ENCODE peak calls at places on chromosomes 4 and X, in five cellular contexts. E is astrocyte of the spinal cord, A is natural killer cell, X is NCI-H1092 treated with DMSO at 0.1 percent for 48 hours, R is Caco-2. G is an unnamed sample.

GRCh38 chr4:3688018-3688998 is 77.9 kb upstream of the ADRA2C start:
- DNase-seq in E (no peak), A (no peak), X (no peak), R (no peak), G (no peak)

GRCh38 chrX:291411-291901 is 10.3 kb downstream of the PLCXD1 start:
- DNase-seq in E (no peak), A (no peak), X (no peak), R (no peak), G (no peak)

GRCh38 chr4:32135642-32136041 is 1415.5 kb downstream of the PCDH7 start:
- DNase-seq in E (peak; percentile 5), A (no peak), X (no peak), R (no peak), G (no peak)

GRCh38 chr4:8706221-8707044 is 113.9 kb downstream of the CPZ start:
- DNase-seq in E (no peak), A (no peak), X (no peak), R (no peak), G (no peak)

GRCh38 chr4:184528713-184529112 is 54.4 kb upstream of the IRF2 start:
- DNase-seq in E (no peak), A (no peak), X (no peak), R (no peak), G (no peak)

GRCh38 chrX:9611436-9612145 is 146.7 kb downstream of the TBL1X start:
- DNase-seq in E (no peak), A (no peak), X (peak; percentile 77), R (no peak), G (no peak)

GRCh38 chr4:162682651-162683050 is 484.0 kb downstream of the NAF1 start:
- DNase-seq in E (no peak), A (no peak), X (no peak), R (no peak), G (no peak)

GRCh38 chrX:120299928-120300327 is 11.3 kb downstream of the TMEM255A start:
- DNase-seq in E (no peak), A (no peak), X (no peak), R (no peak), G (no peak)

GRCh38 chr4:155809835-155810234 is 51.0 kb downstream of the GUCY1B1 start:
- DNase-seq in E (peak; percentile 91), A (no peak), X (peak; percentile 46), R (no peak), G (peak; percentile 31)

GRCh38 chr4:61431131-61431530 is 231.0 kb downstream of the ADGRL3 start:
- DNase-seq in E (no peak), A (no peak), X (no peak), R (no peak), G (no peak)

GRCh38 chr4:56086073-56086521 is 137.4 kb downstream of the CEP135 start:
- DNase-seq in E (peak; percentile 7), A (no peak), X (peak; percentile 13), R (no peak), G (no peak)

GRCh38 chr4:52840531-52841350 is 21.4 kb upstream of the RASL11B start:
- DNase-seq in E (no peak), A (no peak), X (no peak), R (no peak), G (no peak)

GRCh38 chrX:33434256-33435092 is 223.1 kb upstream of the DMD start:
- DNase-seq in E (peak; percentile 32), A (no peak), X (peak; percentile 20), R (peak; percentile 40), G (peak; percentile 1)

GRCh38 chr4:121191351-121191750 is 27.2 kb upstream of the TNIP3 start:
- DNase-seq in E (no peak), A (no peak), X (no peak), R (no peak), G (no peak)

GRCh38 chr4:4752025-4752424 is 107.4 kb upstream of the MSX1 start:
- DNase-seq in E (no peak), A (no peak), X (no peak), R (no peak), G (no peak)

GRCh38 chrX:21798677-21799219 is 40.7 kb upstream of the MBTPS2 start:
- DNase-seq in E (peak; percentile 80), A (no peak), X (peak; percentile 85), R (no peak), G (no peak)

GRCh38 chrX:48477960-48478755 is 2.2 kb downstream of the FTSJ1 start:
- DNase-seq in E (no peak), A (no peak), X (no peak), R (no peak), G (no peak)

GRCh38 chrX:1164322-1165288 is 47.8 kb downstream of the CRLF2 start:
- DNase-seq in E (no peak), A (no peak), X (no peak), R (peak; percentile 45), G (no peak)